ENCODE peak calls at places on chromosomes 7 and 10, in seven cellular contexts. X is HEK293T; B is EH; P is A549; D is activated CD4-positive, alpha-beta T cell treated with anti-CD3 and anti-CD28 coated beads, Interleukin-2, amount 50 U/mL, for 24 hours; M is EL; J is activated naive CD8-positive, alpha-beta T cell treated with anti-CD3 and anti-CD28 coated beads, Interleukin-2, amount 50 U/mL, for 24 hours. Z is an unnamed sample.

GRCh38 chr7:119283353-119283752 is 989.6 kb upstream of the KCND2 start:
- DNase-seq in D (no peak), J (no peak), M (no peak), X (no peak), B (no peak), P (no peak), Z (no peak)

GRCh38 chr7:99380032-99380822 is 5.7 kb downstream of the ARPC1B start:
- DNase-seq in B (peak), X (no peak), D (no peak), J (peak), P (no peak), M (peak), Z (no peak)

GRCh38 chr10:103748020-103748419 is 107.4 kb downstream of the SH3PXD2A start:
- DNase-seq in M (no peak), D (no peak), P (no peak), J (no peak), B (no peak), X (no peak), Z (no peak)

GRCh38 chr7:46015107-46015868 is 94.2 kb upstream of the IGFBP3 start:
- DNase-seq in M (no peak), D (no peak), J (no peak), B (peak), X (no peak), P (no peak), Z (peak)

GRCh38 chr7:75967055-75967454 is 27.3 kb downstream of the TMEM120A start:
- DNase-seq in P (no peak), X (no peak), D (no peak), M (no peak), J (no peak), B (no peak), Z (no peak)

GRCh38 chr10:30348378-30348776 is 701 bp downstream of the MTPAP start:
- DNase-seq in B (no peak), J (no peak), M (no peak), D (no peak), P (no peak), X (no peak), Z (peak)

GRCh38 chr10:131641898-131642297 is 258.9 kb upstream of the PPP2R2D start:
- DNase-seq in M (no peak), P (no peak), J (no peak), X (no peak), D (no peak), B (no peak), Z (no peak)

GRCh38 chr10:103350522-103351260 is at the start of gene PCGF6:
- DNase-seq in X (peak), B (peak), J (peak), M (peak), D (peak), P (peak), Z (peak)

GRCh38 chr7:130417215-130417614 is 23.6 kb downstream of the CEP41 start:
- DNase-seq in D (no peak), X (no peak), J (no peak), M (no peak), B (no peak), P (no peak), Z (no peak)

GRCh38 chr7:9013940-9014339 is 580.5 kb downstream of the NXPH1 start:
- DNase-seq in D (no peak), M (no peak), B (no peak), P (no peak), X (no peak), J (no peak), Z (no peak)

GRCh38 chr7:151665363-151665762 is 145.7 kb upstream of the RHEB start:
- DNase-seq in P (no peak), M (no peak), X (no peak), B (peak), D (no peak), J (no peak), Z (peak)